ENCODE peak calls at places on chromosomes 13 and 19, in eight cellular contexts. One of them, this sample, is unnamed.

GRCh38 chr19:35879068-35879467 is 10.7 kb downstream of the APLP1 start:
- DNase-seq in LHCN-M2: no peak
- DNase-seq in RPMI7951: no peak
- DNase-seq in AG20443: no peak
- DNase-seq in activated CD4-positive, alpha-beta T cell treated with anti-CD3 and anti-CD28 coated beads, Interleukin-2, amount 10 ng/mL, durations not matched to agents 7 days and 5 days: no peak
- DNase-seq in fibroblast of the conjunctiva: no peak
- DNase-seq in endothelial cell of umbilical vein: no peak
- DNase-seq in aorta: no peak
- DNase-seq in this sample: no peak

GRCh38 chr19:16078311-16078758 is 2.0 kb downstream of the TPM4 start:
- DNase-seq in LHCN-M2: no peak
- DNase-seq in RPMI7951: no peak
- DNase-seq in AG20443: no peak
- DNase-seq in activated CD4-positive, alpha-beta T cell treated with anti-CD3 and anti-CD28 coated beads, Interleukin-2, amount 10 ng/mL, durations not matched to agents 7 days and 5 days: no peak
- DNase-seq in fibroblast of the conjunctiva: no peak
- DNase-seq in endothelial cell of umbilical vein: no peak
- DNase-seq in aorta: peak
- DNase-seq in this sample: no peak

GRCh38 chr13:113803409-113804016 is 44.5 kb downstream of the TMEM255B start:
- DNase-seq in LHCN-M2: no peak
- DNase-seq in RPMI7951: no peak
- DNase-seq in AG20443: no peak
- DNase-seq in activated CD4-positive, alpha-beta T cell treated with anti-CD3 and anti-CD28 coated beads, Interleukin-2, amount 10 ng/mL, durations not matched to agents 7 days and 5 days: no peak
- DNase-seq in fibroblast of the conjunctiva: no peak
- DNase-seq in endothelial cell of umbilical vein: no peak
- DNase-seq in aorta: peak
- DNase-seq in this sample: no peak

GRCh38 chr13:114148521-114148855 is 16.1 kb upstream of the RASA3 start:
- DNase-seq in LHCN-M2: no peak
- DNase-seq in RPMI7951: no peak
- DNase-seq in AG20443: no peak
- DNase-seq in activated CD4-positive, alpha-beta T cell treated with anti-CD3 and anti-CD28 coated beads, Interleukin-2, amount 10 ng/mL, durations not matched to agents 7 days and 5 days: peak
- DNase-seq in fibroblast of the conjunctiva: no peak
- DNase-seq in endothelial cell of umbilical vein: no peak
- DNase-seq in aorta: peak
- DNase-seq in this sample: no peak

GRCh38 chr13:113441661-113442060 is 11.6 kb downstream of the ADPRHL1 start:
- DNase-seq in LHCN-M2: no peak
- DNase-seq in RPMI7951: no peak
- DNase-seq in AG20443: no peak
- DNase-seq in activated CD4-positive, alpha-beta T cell treated with anti-CD3 and anti-CD28 coated beads, Interleukin-2, amount 10 ng/mL, durations not matched to agents 7 days and 5 days: no peak
- DNase-seq in fibroblast of the conjunctiva: no peak
- DNase-seq in endothelial cell of umbilical vein: no peak
- DNase-seq in aorta: peak
- DNase-seq in this sample: no peak

GRCh38 chr13:99275093-99275469 is 16.9 kb upstream of the GPR18 start:
- DNase-seq in LHCN-M2: peak
- DNase-seq in RPMI7951: peak
- DNase-seq in AG20443: peak
- DNase-seq in activated CD4-positive, alpha-beta T cell treated with anti-CD3 and anti-CD28 coated beads, Interleukin-2, amount 10 ng/mL, durations not matched to agents 7 days and 5 days: peak
- DNase-seq in fibroblast of the conjunctiva: no peak
- DNase-seq in endothelial cell of umbilical vein: no peak
- DNase-seq in aorta: no peak
- DNase-seq in this sample: no peak

GRCh38 chr19:45985321-45985720 is 9.9 kb upstream of the CCDC61 start:
- DNase-seq in LHCN-M2: no peak
- DNase-seq in RPMI7951: no peak
- DNase-seq in AG20443: no peak
- DNase-seq in activated CD4-positive, alpha-beta T cell treated with anti-CD3 and anti-CD28 coated beads, Interleukin-2, amount 10 ng/mL, durations not matched to agents 7 days and 5 days: no peak
- DNase-seq in fibroblast of the conjunctiva: no peak
- DNase-seq in endothelial cell of umbilical vein: no peak
- DNase-seq in aorta: no peak
- DNase-seq in this sample: no peak

GRCh38 chr19:45677351-45678230 is 9.6 kb downstream of the GIPR start:
- DNase-seq in LHCN-M2: peak
- DNase-seq in RPMI7951: no peak
- DNase-seq in AG20443: peak
- DNase-seq in activated CD4-positive, alpha-beta T cell treated with anti-CD3 and anti-CD28 coated beads, Interleukin-2, amount 10 ng/mL, durations not matched to agents 7 days and 5 days: peak
- DNase-seq in fibroblast of the conjunctiva: peak
- DNase-seq in endothelial cell of umbilical vein: peak
- DNase-seq in aorta: peak
- DNase-seq in this sample: peak

GRCh38 chr13:112696001-112696868 is 6.4 kb downstream of the ATP11A start:
- DNase-seq in LHCN-M2: no peak
- DNase-seq in RPMI7951: no peak
- DNase-seq in AG20443: no peak
- DNase-seq in activated CD4-positive, alpha-beta T cell treated with anti-CD3 and anti-CD28 coated beads, Interleukin-2, amount 10 ng/mL, durations not matched to agents 7 days and 5 days: no peak
- DNase-seq in fibroblast of the conjunctiva: no peak
- DNase-seq in endothelial cell of umbilical vein: no peak
- DNase-seq in aorta: no peak
- DNase-seq in this sample: no peak

GRCh38 chr13:44174769-44175425 is 198.7 kb upstream of the SERP2 start:
- DNase-seq in LHCN-M2: peak
- DNase-seq in RPMI7951: peak
- DNase-seq in AG20443: peak
- DNase-seq in activated CD4-positive, alpha-beta T cell treated with anti-CD3 and anti-CD28 coated beads, Interleukin-2, amount 10 ng/mL, durations not matched to agents 7 days and 5 days: no peak
- DNase-seq in fibroblast of the conjunctiva: no peak
- DNase-seq in endothelial cell of umbilical vein: no peak
- DNase-seq in aorta: no peak
- DNase-seq in this sample: no peak

GRCh38 chr13:27194895-27195764 is 23.5 kb upstream of the USP12 start:
- DNase-seq in LHCN-M2: peak
- DNase-seq in RPMI7951: peak
- DNase-seq in AG20443: peak
- DNase-seq in activated CD4-positive, alpha-beta T cell treated with anti-CD3 and anti-CD28 coated beads, Interleukin-2, amount 10 ng/mL, durations not matched to agents 7 days and 5 days: no peak
- DNase-seq in fibroblast of the conjunctiva: peak
- DNase-seq in endothelial cell of umbilical vein: peak
- DNase-seq in aorta: no peak
- DNase-seq in this sample: no peak

GRCh38 chr19:45506246-45506990 is 861 bp upstream of the VASP start:
- DNase-seq in LHCN-M2: peak
- DNase-seq in RPMI7951: peak
- DNase-seq in AG20443: peak
- DNase-seq in activated CD4-positive, alpha-beta T cell treated with anti-CD3 and anti-CD28 coated beads, Interleukin-2, amount 10 ng/mL, durations not matched to agents 7 days and 5 days: peak
- DNase-seq in fibroblast of the conjunctiva: peak
- DNase-seq in endothelial cell of umbilical vein: peak
- DNase-seq in aorta: peak
- DNase-seq in this sample: peak

GRCh38 chr13:33319859-33320258 is 34.3 kb upstream of the STARD13 start:
- DNase-seq in LHCN-M2: no peak
- DNase-seq in RPMI7951: no peak
- DNase-seq in AG20443: no peak
- DNase-seq in activated CD4-positive, alpha-beta T cell treated with anti-CD3 and anti-CD28 coated beads, Interleukin-2, amount 10 ng/mL, durations not matched to agents 7 days and 5 days: no peak
- DNase-seq in fibroblast of the conjunctiva: no peak
- DNase-seq in endothelial cell of umbilical vein: no peak
- DNase-seq in aorta: no peak
- DNase-seq in this sample: no peak

GRCh38 chr19:6233827-6234511 is 45.8 kb downstream of the MLLT1 start:
- DNase-seq in LHCN-M2: peak
- DNase-seq in RPMI7951: no peak
- DNase-seq in AG20443: no peak
- DNase-seq in activated CD4-positive, alpha-beta T cell treated with anti-CD3 and anti-CD28 coated beads, Interleukin-2, amount 10 ng/mL, durations not matched to agents 7 days and 5 days: no peak
- DNase-seq in fibroblast of the conjunctiva: no peak
- DNase-seq in endothelial cell of umbilical vein: peak
- DNase-seq in aorta: peak
- DNase-seq in this sample: no peak

GRCh38 chr13:71860547-71861131 is 6.4 kb downstream of the DACH1 start:
- DNase-seq in LHCN-M2: no peak
- DNase-seq in RPMI7951: no peak
- DNase-seq in AG20443: no peak
- DNase-seq in activated CD4-positive, alpha-beta T cell treated with anti-CD3 and anti-CD28 coated beads, Interleukin-2, amount 10 ng/mL, durations not matched to agents 7 days and 5 days: no peak
- DNase-seq in fibroblast of the conjunctiva: no peak
- DNase-seq in endothelial cell of umbilical vein: peak
- DNase-seq in aorta: no peak
- DNase-seq in this sample: no peak

GRCh38 chr13:75547917-75548316 is 1.7 kb upstream of the UCHL3 start:
- DNase-seq in LHCN-M2: no peak
- DNase-seq in RPMI7951: no peak
- DNase-seq in AG20443: no peak
- DNase-seq in activated CD4-positive, alpha-beta T cell treated with anti-CD3 and anti-CD28 coated beads, Interleukin-2, amount 10 ng/mL, durations not matched to agents 7 days and 5 days: no peak
- DNase-seq in fibroblast of the conjunctiva: no peak
- DNase-seq in endothelial cell of umbilical vein: no peak
- DNase-seq in aorta: no peak
- DNase-seq in this sample: no peak

GRCh38 chr19:11179716-11180297 is 17.5 kb downstream of the KANK2 start:
- DNase-seq in LHCN-M2: no peak
- DNase-seq in RPMI7951: no peak
- DNase-seq in AG20443: no peak
- DNase-seq in activated CD4-positive, alpha-beta T cell treated with anti-CD3 and anti-CD28 coated beads, Interleukin-2, amount 10 ng/mL, durations not matched to agents 7 days and 5 days: no peak
- DNase-seq in fibroblast of the conjunctiva: no peak
- DNase-seq in endothelial cell of umbilical vein: peak
- DNase-seq in aorta: no peak
- DNase-seq in this sample: no peak

GRCh38 chr13:96650301-96650886 is 343.9 kb downstream of the OXGR1 start:
- DNase-seq in LHCN-M2: peak
- DNase-seq in RPMI7951: no peak
- DNase-seq in AG20443: no peak
- DNase-seq in activated CD4-positive, alpha-beta T cell treated with anti-CD3 and anti-CD28 coated beads, Interleukin-2, amount 10 ng/mL, durations not matched to agents 7 days and 5 days: no peak
- DNase-seq in fibroblast of the conjunctiva: peak
- DNase-seq in endothelial cell of umbilical vein: peak
- DNase-seq in aorta: no peak
- DNase-seq in this sample: peak

GRCh38 chr13:23671902-23672301 is 101.7 kb downstream of the TNFRSF19 start:
- DNase-seq in LHCN-M2: peak
- DNase-seq in RPMI7951: peak
- DNase-seq in AG20443: no peak
- DNase-seq in activated CD4-positive, alpha-beta T cell treated with anti-CD3 and anti-CD28 coated beads, Interleukin-2, amount 10 ng/mL, durations not matched to agents 7 days and 5 days: no peak
- DNase-seq in fibroblast of the conjunctiva: no peak
- DNase-seq in endothelial cell of umbilical vein: no peak
- DNase-seq in aorta: no peak
- DNase-seq in this sample: no peak

GRCh38 chr19:15194938-15195337 is 5.9 kb downstream of the NOTCH3 start:
- DNase-seq in LHCN-M2: peak
- DNase-seq in RPMI7951: peak
- DNase-seq in AG20443: peak
- DNase-seq in activated CD4-positive, alpha-beta T cell treated with anti-CD3 and anti-CD28 coated beads, Interleukin-2, amount 10 ng/mL, durations not matched to agents 7 days and 5 days: no peak
- DNase-seq in fibroblast of the conjunctiva: no peak
- DNase-seq in endothelial cell of umbilical vein: no peak
- DNase-seq in aorta: peak
- DNase-seq in this sample: no peak

GRCh38 chr13:48400090-48400694 is 12.7 kb downstream of the LPAR6 start:
- DNase-seq in LHCN-M2: no peak
- DNase-seq in RPMI7951: no peak
- DNase-seq in AG20443: no peak
- DNase-seq in activated CD4-positive, alpha-beta T cell treated with anti-CD3 and anti-CD28 coated beads, Interleukin-2, amount 10 ng/mL, durations not matched to agents 7 days and 5 days: no peak
- DNase-seq in fibroblast of the conjunctiva: no peak
- DNase-seq in endothelial cell of umbilical vein: no peak
- DNase-seq in aorta: no peak
- DNase-seq in this sample: no peak

GRCh38 chr13:52892925-52893324 is 44.5 kb upstream of the PCDH8 start:
- DNase-seq in LHCN-M2: no peak
- DNase-seq in RPMI7951: no peak
- DNase-seq in AG20443: no peak
- DNase-seq in activated CD4-positive, alpha-beta T cell treated with anti-CD3 and anti-CD28 coated beads, Interleukin-2, amount 10 ng/mL, durations not matched to agents 7 days and 5 days: no peak
- DNase-seq in fibroblast of the conjunctiva: no peak
- DNase-seq in endothelial cell of umbilical vein: no peak
- DNase-seq in aorta: no peak
- DNase-seq in this sample: no peak

GRCh38 chr19:35396240-35396885 is 25.5 kb downstream of the GPR42 start:
- DNase-seq in LHCN-M2: no peak
- DNase-seq in RPMI7951: no peak
- DNase-seq in AG20443: no peak
- DNase-seq in activated CD4-positive, alpha-beta T cell treated with anti-CD3 and anti-CD28 coated beads, Interleukin-2, amount 10 ng/mL, durations not matched to agents 7 days and 5 days: no peak
- DNase-seq in fibroblast of the conjunctiva: no peak
- DNase-seq in endothelial cell of umbilical vein: no peak
- DNase-seq in aorta: no peak
- DNase-seq in this sample: no peak

GRCh38 chr19:16541526-16542044 is 652 bp downstream of the CHERP start:
- DNase-seq in LHCN-M2: peak
- DNase-seq in RPMI7951: peak
- DNase-seq in AG20443: peak
- DNase-seq in activated CD4-positive, alpha-beta T cell treated with anti-CD3 and anti-CD28 coated beads, Interleukin-2, amount 10 ng/mL, durations not matched to agents 7 days and 5 days: peak
- DNase-seq in fibroblast of the conjunctiva: no peak
- DNase-seq in endothelial cell of umbilical vein: peak
- DNase-seq in aorta: no peak
- DNase-seq in this sample: no peak

GRCh38 chr19:8459520-8460260 is 14.9 kb downstream of the HNRNPM start:
- DNase-seq in LHCN-M2: peak
- DNase-seq in RPMI7951: no peak
- DNase-seq in AG20443: peak
- DNase-seq in activated CD4-positive, alpha-beta T cell treated with anti-CD3 and anti-CD28 coated beads, Interleukin-2, amount 10 ng/mL, durations not matched to agents 7 days and 5 days: no peak
- DNase-seq in fibroblast of the conjunctiva: peak
- DNase-seq in endothelial cell of umbilical vein: peak
- DNase-seq in aorta: no peak
- DNase-seq in this sample: no peak

GRCh38 chr13:48590141-48590863 is 57.4 kb upstream of the RCBTB2 start:
- DNase-seq in LHCN-M2: no peak
- DNase-seq in RPMI7951: no peak
- DNase-seq in AG20443: no peak
- DNase-seq in activated CD4-positive, alpha-beta T cell treated with anti-CD3 and anti-CD28 coated beads, Interleukin-2, amount 10 ng/mL, durations not matched to agents 7 days and 5 days: no peak
- DNase-seq in fibroblast of the conjunctiva: no peak
- DNase-seq in endothelial cell of umbilical vein: no peak
- DNase-seq in aorta: no peak
- DNase-seq in this sample: no peak

GRCh38 chr13:27751953-27752352 is 40.3 kb upstream of the GSX1 start:
- DNase-seq in LHCN-M2: no peak
- DNase-seq in RPMI7951: no peak
- DNase-seq in AG20443: no peak
- DNase-seq in activated CD4-positive, alpha-beta T cell treated with anti-CD3 and anti-CD28 coated beads, Interleukin-2, amount 10 ng/mL, durations not matched to agents 7 days and 5 days: no peak
- DNase-seq in fibroblast of the conjunctiva: no peak
- DNase-seq in endothelial cell of umbilical vein: no peak
- DNase-seq in aorta: no peak
- DNase-seq in this sample: no peak

GRCh38 chr19:37855098-37855497 is 51.3 kb downstream of the WDR87 start:
- DNase-seq in LHCN-M2: no peak
- DNase-seq in RPMI7951: no peak
- DNase-seq in AG20443: peak
- DNase-seq in activated CD4-positive, alpha-beta T cell treated with anti-CD3 and anti-CD28 coated beads, Interleukin-2, amount 10 ng/mL, durations not matched to agents 7 days and 5 days: peak
- DNase-seq in fibroblast of the conjunctiva: peak
- DNase-seq in endothelial cell of umbilical vein: peak
- DNase-seq in aorta: peak
- DNase-seq in this sample: peak

GRCh38 chr19:29836409-29836825 is 24.6 kb downstream of the CCNE1 start:
- DNase-seq in LHCN-M2: no peak
- DNase-seq in RPMI7951: no peak
- DNase-seq in AG20443: no peak
- DNase-seq in activated CD4-positive, alpha-beta T cell treated with anti-CD3 and anti-CD28 coated beads, Interleukin-2, amount 10 ng/mL, durations not matched to agents 7 days and 5 days: peak
- DNase-seq in fibroblast of the conjunctiva: no peak
- DNase-seq in endothelial cell of umbilical vein: no peak
- DNase-seq in aorta: no peak
- DNase-seq in this sample: no peak

GRCh38 chr19:2320057-2320456 is 8.3 kb downstream of the LSM7 start:
- DNase-seq in LHCN-M2: no peak
- DNase-seq in RPMI7951: no peak
- DNase-seq in AG20443: no peak
- DNase-seq in activated CD4-positive, alpha-beta T cell treated with anti-CD3 and anti-CD28 coated beads, Interleukin-2, amount 10 ng/mL, durations not matched to agents 7 days and 5 days: no peak
- DNase-seq in fibroblast of the conjunctiva: no peak
- DNase-seq in endothelial cell of umbilical vein: no peak
- DNase-seq in aorta: no peak
- DNase-seq in this sample: no peak

GRCh38 chr19:2166741-2167738 is 3.3 kb downstream of the DOT1L start:
- DNase-seq in LHCN-M2: peak
- DNase-seq in RPMI7951: peak
- DNase-seq in AG20443: peak
- DNase-seq in activated CD4-positive, alpha-beta T cell treated with anti-CD3 and anti-CD28 coated beads, Interleukin-2, amount 10 ng/mL, durations not matched to agents 7 days and 5 days: no peak
- DNase-seq in fibroblast of the conjunctiva: peak
- DNase-seq in endothelial cell of umbilical vein: peak
- DNase-seq in aorta: peak
- DNase-seq in this sample: no peak

GRCh38 chr19:51006406-51006805 is 5.0 kb upstream of the KLK8 start:
- DNase-seq in LHCN-M2: no peak
- DNase-seq in RPMI7951: no peak
- DNase-seq in AG20443: no peak
- DNase-seq in activated CD4-positive, alpha-beta T cell treated with anti-CD3 and anti-CD28 coated beads, Interleukin-2, amount 10 ng/mL, durations not matched to agents 7 days and 5 days: no peak
- DNase-seq in fibroblast of the conjunctiva: no peak
- DNase-seq in endothelial cell of umbilical vein: no peak
- DNase-seq in aorta: no peak
- DNase-seq in this sample: no peak

GRCh38 chr13:44273991-44274810 is 99.4 kb upstream of the SERP2 start:
- DNase-seq in LHCN-M2: peak
- DNase-seq in RPMI7951: peak
- DNase-seq in AG20443: peak
- DNase-seq in activated CD4-positive, alpha-beta T cell treated with anti-CD3 and anti-CD28 coated beads, Interleukin-2, amount 10 ng/mL, durations not matched to agents 7 days and 5 days: peak
- DNase-seq in fibroblast of the conjunctiva: peak
- DNase-seq in endothelial cell of umbilical vein: peak
- DNase-seq in aorta: no peak
- DNase-seq in this sample: peak

GRCh38 chr19:35404879-35405622 is 34.2 kb downstream of the GPR42 start:
- DNase-seq in LHCN-M2: peak
- DNase-seq in RPMI7951: peak
- DNase-seq in AG20443: peak
- DNase-seq in activated CD4-positive, alpha-beta T cell treated with anti-CD3 and anti-CD28 coated beads, Interleukin-2, amount 10 ng/mL, durations not matched to agents 7 days and 5 days: no peak
- DNase-seq in fibroblast of the conjunctiva: peak
- DNase-seq in endothelial cell of umbilical vein: no peak
- DNase-seq in aorta: no peak
- DNase-seq in this sample: no peak

This sample was measured in NCI-H526.